ENCODE peak calls at places on chromosome 20, in seven cellular contexts. L, N, Y, A, W, Q and B are unnamed samples.

GRCh38 chr20:2692036-2692885 is at the start of gene EBF4:
- DNase-seq in L (no peak), N (peak), Y (peak), A (no peak), W (no peak), Q (peak), B (no peak)

GRCh38 chr20:32495217-32495565 is 89.9 kb downstream of the NOL4L start:
- DNase-seq in L (no peak), N (no peak), Y (no peak), A (no peak), W (no peak), Q (no peak), B (no peak)

GRCh38 chr20:17835240-17835940 is 133.2 kb downstream of the SNX5 start:
- DNase-seq in L (no peak), N (no peak), Y (no peak), A (peak), W (no peak), Q (no peak), B (peak)

GRCh38 chr20:4192378-4193048 is 177.2 kb upstream of the RNF24 start:
- DNase-seq in L (no peak), N (no peak), Y (no peak), A (no peak), W (no peak), Q (peak), B (no peak)

GRCh38 chr20:25745738-25746137 is 49.1 kb upstream of the ZNF337 start:
- DNase-seq in L (no peak), N (no peak), Y (no peak), A (no peak), W (no peak), Q (no peak), B (no peak)

GRCh38 chr20:37516697-37517370 is 4.2 kb upstream of the NNAT start:
- DNase-seq in L (no peak), N (no peak), Y (no peak), A (no peak), W (no peak), Q (no peak), B (no peak)

GRCh38 chr20:47413189-47413588 is 56.7 kb upstream of the ZMYND8 start:
- DNase-seq in L (no peak), N (no peak), Y (no peak), A (no peak), W (no peak), Q (no peak), B (no peak)

GRCh38 chr20:35523298-35523888 is 6.1 kb downstream of the C20orf173 start:
- DNase-seq in L (peak), N (peak), Y (peak), A (no peak), W (no peak), Q (peak), B (peak)

GRCh38 chr20:38109025-38109541 is 56.0 kb downstream of the TGM2 start:
- DNase-seq in L (no peak), N (peak), Y (no peak), A (no peak), W (no peak), Q (no peak), B (no peak)

GRCh38 chr20:3670945-3671344 is 7.7 kb upstream of the GFRA4 start:
- DNase-seq in L (no peak), N (no peak), Y (no peak), A (no peak), W (no peak), Q (no peak), B (no peak)

DNA sequence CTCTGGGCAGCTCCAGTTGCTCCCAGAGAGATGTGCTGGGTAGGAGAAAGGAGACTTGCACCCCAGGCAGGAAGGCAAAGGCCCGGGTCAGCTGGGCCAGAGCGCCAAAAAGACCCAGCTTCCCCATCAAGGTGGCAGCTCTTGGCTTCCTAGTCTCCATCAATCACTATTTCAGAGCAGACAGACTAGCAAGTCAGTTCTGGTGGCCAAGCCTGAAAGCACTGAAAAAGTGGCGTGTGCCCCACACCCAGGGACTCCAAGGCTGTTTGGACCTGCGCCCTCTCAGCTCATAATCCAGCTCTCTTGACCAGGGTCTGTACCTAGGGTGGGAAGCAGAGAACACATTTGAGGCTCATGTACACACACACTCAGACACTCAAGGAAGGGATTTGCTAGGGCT is 3.7 kb downstream of the MAFB start:
- DNase-seq in L (no peak), N (no peak), Y (no peak), A (no peak), W (no peak), Q (no peak), B (no peak)
- TF ChIP-seq JUND in L (no peak), N (no peak), Y (no peak), A (no peak), W (no peak), Q (no peak), B (no peak)

GRCh38 chr20:57947421-57948176 is 237.8 kb upstream of the PMEPA1 start:
- DNase-seq in L (no peak), N (no peak), Y (no peak), A (no peak), W (no peak), Q (no peak), B (no peak)
- TF ChIP-seq JUND in L (no peak), N (peak), Y (no peak), A (no peak), W (no peak), Q (no peak), B (no peak)

DNA sequence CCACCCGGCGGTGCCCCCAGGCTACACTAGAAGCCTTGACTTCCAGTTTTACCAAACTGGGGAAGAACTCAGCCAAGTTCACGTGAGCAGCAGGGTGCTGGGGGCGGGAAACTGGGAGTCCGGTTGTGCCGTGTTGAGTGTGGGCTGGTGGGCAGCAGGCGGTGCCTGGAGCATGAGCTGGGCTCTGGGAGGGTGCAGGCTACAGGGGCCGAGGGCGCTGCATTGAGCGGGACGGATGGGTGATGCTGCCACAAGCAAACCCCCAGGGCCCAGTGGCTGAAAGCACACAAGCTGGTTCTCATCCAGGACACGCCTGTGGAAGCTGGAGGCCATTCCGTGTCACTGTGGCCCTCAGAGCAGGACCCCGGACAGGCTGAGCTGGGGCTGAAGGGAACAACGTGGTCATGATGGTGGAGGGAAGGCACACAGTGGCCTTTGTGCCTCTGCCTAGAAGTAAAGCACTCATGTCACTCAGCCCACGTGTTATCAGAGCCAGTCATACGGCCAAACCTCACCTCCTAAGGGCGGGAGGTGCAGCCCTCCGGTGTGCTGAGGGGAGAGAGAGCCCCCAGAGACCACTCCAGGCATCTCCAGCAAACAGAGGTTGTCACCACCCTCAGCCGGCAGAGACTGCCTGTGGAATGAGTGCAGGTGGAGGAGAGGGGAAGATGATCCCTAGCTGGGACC is 29.5 kb downstream of the RBM38 start:
- DNase-seq in L (no peak), N (no peak), Y (no peak), A (no peak), W (no peak), Q (peak), B (no peak)
- TF ChIP-seq JUND in L (no peak), N (no peak), Y (no peak), A (no peak), W (no peak), Q (no peak), B (no peak)

GRCh38 chr20:13034115-13034514 is 25.3 kb downstream of the SPTLC3 start:
- DNase-seq in L (no peak), N (no peak), Y (no peak), A (no peak), W (no peak), Q (no peak), B (no peak)

GRCh38 chr20:13028001-13028400 is 19.2 kb downstream of the SPTLC3 start:
- DNase-seq in L (no peak), N (no peak), Y (no peak), A (no peak), W (no peak), Q (no peak), B (no peak)

GRCh38 chr20:13028673-13029072 is 19.9 kb downstream of the SPTLC3 start:
- DNase-seq in L (no peak), N (no peak), Y (no peak), A (no peak), W (no peak), Q (no peak), B (no peak)

GRCh38 chr20:13031751-13032150 is 23.0 kb downstream of the SPTLC3 start:
- DNase-seq in L (no peak), N (no peak), Y (no peak), A (no peak), W (no peak), Q (no peak), B (no peak)

DNA sequence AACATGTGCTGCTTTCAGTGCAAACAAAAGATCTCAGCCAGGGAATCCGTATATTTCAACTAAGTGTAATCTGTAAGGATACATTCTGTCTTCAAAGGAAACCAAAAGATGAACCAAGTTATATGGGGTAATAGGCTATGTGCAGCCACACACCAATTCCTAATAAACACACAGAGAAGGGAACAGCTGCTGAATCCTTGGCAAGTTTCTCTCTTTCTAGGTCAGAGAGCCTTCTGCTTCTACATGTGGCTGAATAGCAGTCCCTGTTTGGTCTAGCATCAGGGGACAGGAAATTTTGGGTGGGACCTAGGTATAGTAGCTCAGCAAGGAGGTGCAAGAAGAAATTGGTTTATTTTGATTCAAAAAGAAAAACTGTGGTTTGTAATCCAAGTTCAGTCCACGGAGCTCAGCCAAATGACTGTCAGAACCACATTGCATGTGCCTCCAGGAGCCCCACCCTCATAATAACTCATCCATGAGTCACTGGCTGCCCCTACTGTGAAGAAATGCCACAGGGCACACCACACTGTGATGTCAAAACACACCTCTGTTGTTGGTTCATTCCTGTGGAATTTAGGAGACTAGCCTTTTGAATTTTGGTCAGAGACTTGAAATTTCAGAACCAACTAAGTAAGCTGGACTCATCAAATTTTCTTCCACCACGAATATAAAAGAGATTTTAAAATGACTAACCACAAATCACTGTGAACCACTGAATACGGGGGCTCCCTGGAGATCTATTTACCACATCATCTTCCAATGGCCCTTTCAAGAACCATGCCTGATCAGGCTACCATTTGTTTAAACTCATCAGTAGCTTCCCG is 21.1 kb downstream of the SPTLC3 start:
- DNase-seq in L (peak), N (no peak), Y (no peak), A (peak), W (no peak), Q (no peak), B (peak)
- TF ChIP-seq JUND in L (no peak), N (no peak), Y (no peak), A (peak), W (no peak), Q (no peak), B (peak)

GRCh38 chr20:7305971-7306370 is 538.5 kb downstream of the BMP2 start:
- DNase-seq in L (no peak), N (no peak), Y (no peak), A (no peak), W (no peak), Q (no peak), B (no peak)

GRCh38 chr20:7302256-7302655 is 534.8 kb downstream of the BMP2 start:
- DNase-seq in L (no peak), N (no peak), Y (no peak), A (no peak), W (no peak), Q (no peak), B (no peak)

GRCh38 chr20:7301807-7302206 is 534.3 kb downstream of the BMP2 start:
- DNase-seq in L (no peak), N (no peak), Y (no peak), A (no peak), W (no peak), Q (no peak), B (no peak)
- TF ChIP-seq JUND in L (no peak), N (no peak), Y (no peak), A (no peak), W (no peak), Q (no peak), B (no peak)

GRCh38 chr20:59082981-59083380 is 40.4 kb upstream of the PRELID3B start:
- DNase-seq in L (no peak), N (no peak), Y (no peak), A (no peak), W (no peak), Q (no peak), B (no peak)
- TF ChIP-seq JUND in L (no peak), N (no peak), Y (no peak), A (no peak), W (no peak), Q (no peak), B (no peak)